ENCODE peak calls at places on chromosomes 12 and 14, in six cellular contexts. N is aorta, X is heart left ventricle, J is suprapubic skin, M is breast epithelium, P is K562. U is an unnamed sample.

GRCh38 chr12:40056357-40056756 is 49.5 kb downstream of the SLC2A13 start:
- DNase-seq in P (no peak), N (no peak), M (no peak), X (no peak), J (no peak), U (no peak)

GRCh38 chr12:90235642-90236041 is 527.0 kb upstream of the ATP2B1 start:
- DNase-seq in J (no peak), M (no peak), N (no peak), P (no peak), X (no peak), U (no peak)

GRCh38 chr12:51926718-51927117 is 19.4 kb downstream of the ACVRL1 start:
- DNase-seq in M (no peak), J (no peak), X (no peak), N (no peak), P (peak; percentile 79), U (no peak)

GRCh38 chr14:74368441-74368840 is 20.2 kb downstream of the VRTN start:
- DNase-seq in M (no peak), J (peak; percentile 67), X (no peak), N (no peak), P (no peak), U (no peak)

GRCh38 chr12:19712041-19712440 is 272.7 kb downstream of the AEBP2 start:
- DNase-seq in J (no peak), M (no peak), P (no peak), N (no peak), X (no peak), U (no peak)

GRCh38 chr14:44700184-44700583 is 193.1 kb upstream of the FSCB start:
- DNase-seq in J (no peak), N (no peak), M (no peak), X (no peak), P (no peak), U (no peak)

GRCh38 chr12:24815087-24815423 is 133.8 kb downstream of the BCAT1 start:
- DNase-seq in J (no peak), M (no peak), X (no peak), P (no peak), N (no peak), U (no peak)

GRCh38 chr14:44297437-44297836 is 209.6 kb downstream of the FSCB start:
- DNase-seq in X (no peak), P (no peak), N (no peak), M (no peak), J (no peak), U (no peak)

GRCh38 chr12:42282301-42282700 is 43.6 kb downstream of the ZCRB1 start:
- DNase-seq in X (no peak), M (no peak), P (no peak), J (no peak), N (no peak), U (no peak)

GRCh38 chr14:100066984-100067383 is 1.8 kb downstream of the EVL start:
- DNase-seq in M (no peak), P (peak; percentile 17), X (no peak), J (no peak), N (no peak), U (no peak)

GRCh38 chr14:100407376-100408102 is 84.4 kb downstream of the SLC25A47 start:
- DNase-seq in N (peak; percentile 59), M (no peak), X (no peak), J (no peak), P (no peak), U (no peak)

GRCh38 chr12:53726342-53726741 is 910 bp downstream of the CALCOCO1 start:
- DNase-seq in M (no peak), N (no peak), X (no peak), P (peak; percentile 57), J (no peak), U (no peak)

GRCh38 chr12:94550964-94551363 is 91.3 kb upstream of the CEP83 start:
- DNase-seq in P (no peak), J (no peak), X (no peak), N (no peak), M (no peak), U (no peak)

GRCh38 chr12:98403936-98404335 is 111.5 kb upstream of the TMPO start:
- DNase-seq in N (no peak), J (no peak), X (peak; percentile 35), M (no peak), P (no peak), U (no peak)

GRCh38 chr12:21499765-21500164 is 1.7 kb downstream of the RECQL start:
- DNase-seq in X (no peak), J (no peak), P (no peak), M (no peak), N (no peak), U (no peak)

GRCh38 chr12:52121848-52122838 is 42.6 kb downstream of the SMIM41 start:
- DNase-seq in M (no peak), J (no peak), N (peak; percentile 89), X (peak; percentile 75), P (peak; percentile 68), U (peak; percentile 65)

GRCh38 chr12:100656806-100657205 is 83.3 kb downstream of the GAS2L3 start:
- DNase-seq in M (no peak), X (no peak), N (no peak), P (no peak), J (no peak), U (no peak)

DNA sequence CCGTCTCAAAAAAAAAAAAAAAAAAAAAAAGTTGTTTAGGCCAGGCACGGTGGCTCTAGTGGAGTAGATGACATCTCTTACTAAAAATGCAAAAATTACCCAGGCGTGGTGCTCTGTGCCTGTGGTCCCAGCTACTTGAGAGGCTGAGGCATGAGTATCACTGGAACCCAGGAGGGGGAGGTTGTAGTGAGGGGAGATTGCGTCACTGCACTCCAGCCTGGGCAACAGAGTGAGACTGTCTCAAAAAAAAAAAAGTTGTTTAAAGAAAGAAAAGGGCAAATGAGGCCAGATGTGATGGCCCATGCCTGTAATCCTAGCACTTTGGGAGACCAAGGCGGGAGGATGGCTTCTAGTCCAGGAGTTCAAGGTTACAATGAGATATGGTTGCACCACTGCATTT is 36.6 kb upstream of the SPPL3 start:
- DNase-seq in X (no peak), P (no peak), N (peak; percentile 16), J (no peak), M (no peak), U (no peak)
- H3K27ac ChIP-seq in X (no peak overlapping the region), P (no peak overlapping the region), N (no peak overlapping the region), J (no peak overlapping the region), M (no peak overlapping the region), U (no peak overlapping the region)

GRCh38 chr14:95533822-95534221 is 1.0 kb upstream of the GLRX5 start:
- DNase-seq in M (peak; percentile 18), P (no peak), X (no peak), J (no peak), N (no peak), U (no peak)

GRCh38 chr14:95530461-95531170 is 4.2 kb upstream of the GLRX5 start:
- DNase-seq in X (no peak), J (peak; percentile 65), N (no peak), M (no peak), P (peak; percentile 54), U (no peak)

GRCh38 chr14:95529242-95529641 is 5.6 kb upstream of the GLRX5 start:
- DNase-seq in M (no peak), X (no peak), J (peak; percentile 26), N (no peak), P (no peak), U (no peak)

GRCh38 chr14:95533391-95533821 is 1.4 kb upstream of the GLRX5 start:
- DNase-seq in P (peak; percentile 66), J (peak; percentile 32), M (peak; percentile 15), X (no peak), N (no peak), U (no peak)

DNA sequence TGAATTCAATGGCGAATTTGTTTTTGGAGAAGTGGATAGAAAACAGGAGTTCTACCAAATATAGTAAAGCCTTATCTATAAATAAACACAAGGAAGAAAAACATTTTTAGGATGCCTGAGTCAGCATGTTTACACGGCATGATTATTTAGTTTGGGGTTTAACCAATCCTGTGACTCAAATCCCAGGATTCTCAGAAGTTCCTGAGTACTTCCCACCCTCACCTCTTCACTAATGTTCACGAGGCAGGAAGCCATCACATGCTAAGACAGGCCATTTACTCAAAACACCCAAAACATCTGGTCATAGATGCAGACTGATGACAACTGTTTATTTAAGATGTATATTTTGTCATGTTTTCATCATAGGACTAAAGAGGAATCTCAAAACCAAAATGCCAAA is 3.4 kb upstream of the GLRX5 start:
- DNase-seq in N (no peak), M (no peak), J (no peak), X (no peak), P (peak; percentile 38), U (no peak)
- H3K4me3 ChIP-seq in N (no peak overlapping the region), M (no peak overlapping the region), J (no peak overlapping the region), X (no peak overlapping the region), P (no peak overlapping the region), U (no peak overlapping the region)

DNA sequence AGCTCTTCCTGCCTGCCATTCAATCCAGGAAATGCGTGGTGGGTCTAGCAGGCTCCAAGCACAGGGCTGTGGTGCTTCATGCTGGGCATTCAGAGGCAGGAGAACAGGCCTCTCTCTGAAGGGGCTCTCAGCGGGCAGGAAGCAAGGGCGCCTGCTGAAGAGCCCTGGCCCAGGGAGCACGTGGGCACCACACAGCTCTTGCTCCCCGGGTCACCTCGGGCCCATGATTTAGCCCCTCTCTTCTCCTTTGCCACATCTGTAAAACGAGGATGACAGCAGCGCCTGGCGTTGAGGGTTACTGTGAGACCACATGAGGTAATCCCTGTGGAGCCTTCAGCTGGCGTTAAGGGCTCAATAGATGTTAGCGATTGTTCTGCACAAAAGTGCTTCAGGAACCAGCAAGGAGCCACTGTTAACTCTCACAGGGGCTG is 37.6 kb upstream of the SPTLC2 start:
- DNase-seq in J (no peak), P (no peak), X (no peak), M (no peak), N (no peak), U (no peak)
- H3K27ac ChIP-seq in J (no peak overlapping the region), P (no peak overlapping the region), X (no peak overlapping the region), M (no peak overlapping the region), N (no peak overlapping the region), U (no peak overlapping the region)

GRCh38 chr14:94342334-94342934 is 19.3 kb upstream of the SERPINA6 start:
- DNase-seq in M (peak; percentile 90), P (no peak), J (peak; percentile 90), N (peak; percentile 90), X (peak; percentile 94), U (peak; percentile 89)

GRCh38 chr14:94340533-94340932 is 17.4 kb upstream of the SERPINA6 start:
- DNase-seq in J (no peak), X (no peak), N (no peak), P (no peak), M (no peak), U (no peak)

GRCh38 chr14:94343238-94343637 is 20.1 kb upstream of the SERPINA6 start:
- DNase-seq in J (no peak), M (no peak), N (no peak), X (no peak), P (no peak), U (no peak)

GRCh38 chr14:94344389-94344788 is 21.3 kb upstream of the SERPINA6 start:
- DNase-seq in J (no peak), N (no peak), M (no peak), P (no peak), X (no peak), U (no peak)

DNA sequence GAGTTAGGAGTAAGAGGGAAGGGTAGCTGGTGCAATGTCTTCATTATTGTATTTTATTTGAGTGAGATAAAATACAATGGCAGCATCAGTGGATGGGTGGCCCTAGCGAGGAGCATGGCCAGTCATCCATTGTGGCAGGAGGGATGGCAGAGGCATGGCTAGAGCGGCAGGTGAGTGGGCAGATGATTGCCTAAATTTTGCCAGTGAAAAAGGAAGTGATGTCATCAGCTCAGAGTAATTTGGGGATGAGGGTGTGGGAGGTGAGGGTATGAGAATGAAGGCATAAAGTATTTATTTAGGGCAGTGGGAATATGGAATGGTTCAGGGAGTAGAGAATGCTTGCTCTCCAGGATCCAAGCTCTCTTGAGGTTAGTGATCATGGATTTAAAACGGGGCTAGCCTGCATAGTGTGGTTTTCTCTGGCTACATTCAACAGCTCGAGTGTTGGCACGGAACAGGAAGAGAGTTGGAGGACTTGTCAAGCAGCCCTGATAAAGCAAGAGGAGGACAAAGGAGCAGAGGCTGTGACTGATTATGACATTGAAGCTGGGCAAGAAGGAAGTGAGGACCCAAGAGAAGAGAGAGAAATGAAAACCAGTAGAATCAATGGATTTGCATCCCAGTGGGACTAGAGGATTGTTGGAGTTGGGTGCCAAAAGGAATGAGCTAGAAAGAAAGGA is 18.7 kb upstream of the SERPINA6 start:
- DNase-seq in P (no peak), J (no peak), X (no peak), N (no peak), M (no peak), U (no peak)
- H3K4me3 ChIP-seq in P (no peak overlapping the region), J (no peak overlapping the region), X (no peak overlapping the region), N (no peak overlapping the region), M (no peak overlapping the region), U (no peak overlapping the region)

U was measured in heart right ventricle.